ENCODE peak calls at places on chromosomes 5 and 9, in five cellular contexts. Q is H9, G is neuronal stem cell, H is H1, Y is mesenchymal stem cell. K is an unnamed sample.

GRCh38 chr5:1552469-1553255 is 28.9 kb upstream of the LPCAT1 start:
- DNase-seq in Q (no peak), G (peak), H (peak), Y (no peak), K (no peak)

GRCh38 chr9:8822667-8823025 is 1023.1 kb upstream of the DMAC1 start:
- DNase-seq in Q (no peak), G (no peak), H (no peak), Y (no peak), K (no peak)

GRCh38 chr5:137760294-137761019 is 6.3 kb upstream of the HNRNPA0 start:
- DNase-seq in Q (no peak), G (no peak), H (no peak), Y (no peak), K (peak)

GRCh38 chr5:122319897-122320296 is 7.9 kb downstream of the SNCAIP start:
- DNase-seq in Q (no peak), G (no peak), H (no peak), Y (no peak), K (no peak)

GRCh38 chr5:52603742-52604141 is 184.0 kb upstream of the ITGA1 start:
- DNase-seq in Q (no peak), G (no peak), H (no peak), Y (no peak), K (no peak)

GRCh38 chr5:103849934-103850333 is 287.3 kb upstream of the NUDT12 start:
- DNase-seq in Q (no peak), G (no peak), H (no peak), Y (peak), K (peak)

GRCh38 chr9:99076483-99077171 is 28.3 kb upstream of the TGFBR1 start:
- DNase-seq in Q (no peak), G (no peak), H (no peak), Y (no peak), K (no peak)

GRCh38 chr5:121797677-121798518 is 53.8 kb upstream of the FTMT start:
- DNase-seq in Q (no peak), G (peak), H (peak), Y (no peak), K (peak)

GRCh38 chr5:177546262-177546741 is 8.1 kb downstream of the FAM193B start:
- DNase-seq in Q (no peak), G (no peak), H (no peak), Y (peak), K (peak)

GRCh38 chr5:1118738-1119137 is 6.9 kb upstream of the SLC12A7 start:
- DNase-seq in Q (no peak), G (no peak), H (no peak), Y (no peak), K (no peak)

GRCh38 chr5:103262422-103262871 is 3.9 kb downstream of the MACIR start:
- DNase-seq in Q (no peak), G (no peak), H (no peak), Y (peak), K (no peak)

GRCh38 chr9:127567898-127568617 is 44.0 kb upstream of the STXBP1 start:
- DNase-seq in Q (peak), G (no peak), H (peak), Y (no peak), K (no peak)

GRCh38 chr9:95225016-95225745 is 92.3 kb downstream of the FANCC start:
- DNase-seq in Q (no peak), G (no peak), H (no peak), Y (peak), K (no peak)

GRCh38 chr5:14790220-14790619 is 81.4 kb downstream of the ANKH start:
- DNase-seq in Q (no peak), G (no peak), H (no peak), Y (no peak), K (no peak)

GRCh38 chr5:81006231-81006630 is 46.1 kb downstream of the RASGRF2 start:
- DNase-seq in Q (no peak), G (no peak), H (no peak), Y (no peak), K (no peak)
- H2AFZ ChIP-seq in Q (no peak), G (no peak), H (no peak), Y (no peak), K (no peak)

GRCh38 chr9:2043243-2043642 is 28.1 kb downstream of the SMARCA2 start:
- DNase-seq in Q (no peak), G (no peak), H (no peak), Y (no peak), K (no peak)
- H2BK12ac ChIP-seq in Q (no peak), G (no peak), H (no peak), Y (no peak), K (no peak)

GRCh38 chr9:2155966-2156365 is 140.8 kb downstream of the SMARCA2 start:
- DNase-seq in Q (no peak), G (no peak), H (no peak), Y (no peak), K (no peak)
- H2AFZ ChIP-seq in Q (no peak), G (no peak), H (no peak), Y (no peak), K (no peak)

GRCh38 chr9:125750656-125751035 is 3.5 kb downstream of the PBX3 start:
- DNase-seq in Q (no peak), G (peak), H (no peak), Y (no peak), K (no peak)
- H2BK12ac ChIP-seq in Q (no peak), G (no peak), H (no peak), Y (no peak), K (no peak)

DNA sequence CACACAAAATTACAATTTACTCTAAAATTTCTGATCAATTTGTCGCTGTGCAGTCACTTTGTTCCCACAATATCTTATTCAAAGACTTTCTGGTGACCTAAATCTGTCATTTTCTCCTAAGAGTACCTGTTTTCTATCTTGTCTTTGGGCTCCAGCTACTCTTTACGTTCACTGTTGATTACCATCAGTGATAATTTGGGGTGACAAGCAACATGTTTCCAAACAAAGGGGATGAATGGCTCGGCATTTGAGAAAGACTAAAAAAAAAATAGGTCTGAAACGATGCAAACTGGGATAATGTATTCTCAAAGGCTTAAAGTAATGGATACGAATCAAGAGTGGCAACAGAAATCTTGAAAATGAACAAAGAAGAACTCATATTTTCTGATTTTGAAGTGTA is 205.2 kb upstream of the DAB2 start:
- DNase-seq in Q (no peak), G (no peak), H (no peak), Y (no peak), K (no peak)
- H2AFZ ChIP-seq in Q (no peak), G (no peak), H (no peak), Y (no peak), K (no peak)

GRCh38 chr9:136726118-136726517 is 13.7 kb downstream of the DIPK1B start:
- DNase-seq in Q (no peak), G (no peak), H (no peak), Y (no peak), K (no peak)
- H2BK12ac ChIP-seq in Q (no peak), G (no peak), H (no peak), Y (no peak), K (no peak)

GRCh38 chr9:121700165-121700830 is 48.9 kb downstream of the DAB2IP start:
- DNase-seq in Q (peak), G (peak), H (peak), Y (peak), K (no peak)
- H2AFZ ChIP-seq in Q (no peak), G (peak), H (no peak), Y (no peak), K (no peak)

DNA sequence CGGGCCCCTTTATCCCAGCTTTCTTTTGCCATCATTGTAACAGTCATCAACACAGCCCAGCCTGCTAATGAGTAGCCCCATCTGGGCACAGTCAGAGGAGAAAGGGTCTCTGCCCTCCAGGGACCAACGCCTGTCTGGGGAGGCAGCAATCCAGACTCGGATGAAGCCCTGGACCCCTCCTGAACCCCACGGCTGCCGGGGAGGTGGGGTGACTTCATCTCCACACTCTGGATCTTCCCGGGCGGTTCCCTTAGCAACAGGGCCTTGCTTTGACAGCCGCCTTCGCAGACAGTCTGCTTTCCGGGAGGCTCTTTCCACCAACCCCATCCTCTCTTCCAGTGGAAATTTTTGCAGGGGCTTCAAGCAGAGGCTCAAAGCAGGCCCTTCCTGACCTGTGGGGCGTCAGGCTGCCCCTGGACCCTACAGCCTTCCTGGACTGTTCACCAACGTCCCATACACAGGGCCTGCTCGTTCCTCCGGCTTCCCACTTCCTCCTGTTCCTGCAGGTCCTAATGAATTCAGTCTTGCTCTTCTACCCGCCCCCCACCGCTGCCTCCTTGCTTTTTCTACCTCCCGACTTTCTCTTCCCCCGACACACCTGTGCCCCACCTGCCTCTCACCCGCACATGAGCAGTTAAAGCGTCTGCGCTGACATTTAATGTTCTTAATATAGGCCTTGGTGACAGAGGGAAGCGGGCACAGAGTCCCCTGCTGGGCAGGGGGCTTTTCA is 161.7 kb upstream of the MVB12B start:
- DNase-seq in Q (no peak), G (no peak), H (peak), Y (no peak), K (no peak)
- H2BK12ac ChIP-seq in Q (no peak), G (no peak), H (no peak), Y (no peak), K (no peak)

GRCh38 chr9:130902204-130903185 is 5.9 kb upstream of the QRFP start:
- DNase-seq in Q (no peak), G (no peak), H (no peak), Y (no peak), K (no peak)
- H2AFZ ChIP-seq in Q (no peak), G (no peak), H (no peak), Y (no peak), K (no peak)

K was measured in trophoblast cell.